ENCODE peak calls at places on chromosomes 6 and 20, in seven cellular contexts. N is ELR; U is stimulated activated CD8-positive, alpha-beta memory T cell treated with anti-CD3 and anti-CD28 coated beads, Interleukin-2, amount 100 ng/mL, for 48 hours; Y is activated T-helper 1 cell treated with Interleukin-2 at 50 U/mL for 16 hours; J is tibial nerve; W is activated naive CD4-positive, alpha-beta T cell treated with anti-CD3 and anti-CD28 coated beads, Interleukin-2, amount 10 ng/mL, durations not matched to agents 7 days and 5 days; D is HEK293T. I is an unnamed sample.

GRCh38 chr20:62201173-62202082 is 18.6 kb downstream of the MTG2 start:
- DNase-seq in Y (no peak), W (no peak), J (no peak), D (no peak), N (no peak), U (no peak), I (no peak)

GRCh38 chr6:99589290-99589672 is 17.4 kb upstream of the PRDM13 start:
- DNase-seq in Y (no peak), U (no peak), D (peak), N (peak), W (no peak), J (no peak), I (peak)

GRCh38 chr6:5457036-5457435 is 195.7 kb downstream of the FARS2 start:
- DNase-seq in D (no peak), Y (no peak), W (no peak), J (no peak), N (no peak), U (no peak), I (no peak)

GRCh38 chr20:25006431-25007167 is 14.0 kb upstream of the APMAP start:
- DNase-seq in U (no peak), Y (no peak), J (no peak), D (no peak), W (no peak), N (no peak), I (no peak)

GRCh38 chr20:54648421-54649142 is 173.2 kb downstream of the DOK5 start:
- DNase-seq in J (no peak), U (no peak), Y (no peak), N (no peak), W (no peak), D (no peak), I (no peak)

GRCh38 chr6:132734694-132735236 is 20.9 kb upstream of the VNN1 start:
- DNase-seq in Y (no peak), N (peak), U (no peak), D (peak), J (peak), W (no peak), I (peak)

GRCh38 chr6:149471801-149472200 is 13.0 kb downstream of the ZC3H12D start:
- DNase-seq in D (no peak), N (no peak), Y (no peak), U (no peak), W (no peak), J (no peak), I (no peak)

GRCh38 chr20:4326194-4327065 is 311.1 kb upstream of the RNF24 start:
- DNase-seq in J (no peak), Y (no peak), D (no peak), U (no peak), W (no peak), N (no peak), I (no peak)

GRCh38 chr20:31716818-31717477 is 5.7 kb downstream of the BCL2L1 start:
- DNase-seq in W (no peak), U (no peak), J (no peak), D (no peak), Y (no peak), N (no peak), I (no peak)

GRCh38 chr20:50711113-50711825 is 19.9 kb upstream of the RIPOR3 start:
- DNase-seq in N (no peak), D (no peak), J (no peak), U (no peak), Y (no peak), W (no peak), I (no peak)

GRCh38 chr20:1648101-1648500 is 9.5 kb downstream of the SIRPG start:
- DNase-seq in Y (no peak), J (no peak), U (no peak), N (no peak), W (no peak), D (no peak), I (no peak)

GRCh38 chr6:66655420-66655819 is 948.4 kb upstream of the EYS start:
- DNase-seq in N (no peak), Y (no peak), D (no peak), J (no peak), W (no peak), U (no peak), I (no peak)

GRCh38 chr6:33724281-33725023 is 13.0 kb upstream of the UQCC2 start:
- DNase-seq in Y (no peak), W (no peak), N (no peak), J (no peak), U (no peak), D (no peak), I (no peak)

I was measured in SK-MEL-5.